ENCODE peak calls at places on chromosomes 5 and 9, in seven cellular contexts. U is HCT116, H is H1, L is Panc1, J is HepG2, G is GM12878, I is SK-N-SH. N is an unnamed sample.

GRCh38 chr5:7329712-7330111 is 66.2 kb upstream of the ADCY2 start:
- DNase-seq in I (no peak), U (no peak), J (no peak), H (no peak), L (no peak), G (no peak), N (no peak)

GRCh38 chr5:126525630-126526245 is 69.3 kb downstream of the ALDH7A1 start:
- DNase-seq in J (peak), L (no peak), U (peak), H (no peak), G (no peak), I (no peak), N (no peak)

GRCh38 chr5:173327948-173328895 is at the start of gene STC2:
- DNase-seq in U (peak), H (peak), J (peak), L (peak), G (peak), I (peak), N (peak)

GRCh38 chr9:82031538-82032280 is 43.1 kb downstream of the SPATA31D1 start:
- DNase-seq in U (peak), H (no peak), L (no peak), I (no peak), G (no peak), J (peak), N (no peak)

GRCh38 chr5:154857091-154857533 is 1.3 kb upstream of the CNOT8 start:
- DNase-seq in I (no peak), H (no peak), L (peak), G (no peak), J (no peak), U (no peak), N (peak)

GRCh38 chr5:145787001-145787400 is 48.1 kb downstream of the PRELID2 start:
- DNase-seq in H (no peak), L (no peak), U (no peak), G (no peak), I (no peak), J (no peak), N (no peak)

GRCh38 chr9:34254141-34254913 is 74.7 kb downstream of the KIF24 start:
- DNase-seq in G (no peak), U (peak), L (peak), J (no peak), H (no peak), I (no peak), N (no peak)

GRCh38 chr9:69273162-69273561 is 51.9 kb upstream of the ENTREP1 start:
- DNase-seq in J (no peak), H (no peak), L (no peak), I (no peak), G (no peak), U (no peak), N (no peak)

GRCh38 chr5:115262066-115262404 is 642 bp downstream of the PGGT1B start:
- DNase-seq in L (no peak), H (no peak), U (no peak), J (peak), G (peak), I (no peak), N (peak)

GRCh38 chr9:112784020-112784788 is 33.6 kb downstream of the SNX30 start:
- DNase-seq in G (no peak), H (no peak), L (no peak), U (no peak), J (no peak), I (peak), N (no peak)

GRCh38 chr5:74233571-74233970 is 407.0 kb downstream of the ENC1 start:
- DNase-seq in H (no peak), U (no peak), G (no peak), J (no peak), L (peak), I (no peak), N (no peak)

GRCh38 chr5:1505506-1506241 is 18.1 kb downstream of the LPCAT1 start:
- DNase-seq in I (no peak), J (no peak), H (no peak), G (no peak), U (no peak), L (no peak), N (no peak)

GRCh38 chr9:135914921-135915320 is 7.6 kb upstream of the CAMSAP1 start:
- DNase-seq in U (no peak), H (no peak), L (no peak), I (no peak), G (no peak), J (no peak), N (no peak)

GRCh38 chr9:121573717-121574485 is 74.3 kb upstream of the GGTA1 start:
- DNase-seq in I (no peak), G (no peak), U (no peak), H (no peak), L (no peak), J (no peak), N (no peak)

GRCh38 chr5:80184235-80185023 is 71.4 kb downstream of the SERINC5 start:
- DNase-seq in H (peak), U (no peak), I (no peak), L (no peak), J (peak), G (no peak), N (peak)

GRCh38 chr9:14198544-14199510 is 115.1 kb downstream of the NFIB start:
- DNase-seq in G (no peak), I (peak), J (no peak), L (no peak), U (no peak), H (no peak), N (no peak)

GRCh38 chr5:112548246-112548982 is 129.3 kb upstream of the EPB41L4A start:
- DNase-seq in I (no peak), J (no peak), U (no peak), G (no peak), L (no peak), H (no peak), N (peak)

GRCh38 chr9:33329996-33330395 is 39.7 kb downstream of the NFX1 start:
- DNase-seq in I (no peak), J (no peak), H (no peak), L (peak), G (no peak), U (no peak), N (no peak)

GRCh38 chr5:1294839-1295649 is at the start of gene TERT:
- DNase-seq in J (no peak), H (no peak), L (no peak), G (no peak), U (no peak), I (peak), N (peak)

GRCh38 chr9:123509646-123510045 is 153.6 kb downstream of the CRB2 start:
- DNase-seq in H (no peak), U (no peak), J (no peak), G (no peak), I (no peak), L (no peak), N (no peak)

GRCh38 chr5:140633081-140633471 is at the start of gene CD14:
- DNase-seq in U (no peak), H (no peak), G (no peak), L (no peak), J (peak), I (no peak), N (no peak)

DNA sequence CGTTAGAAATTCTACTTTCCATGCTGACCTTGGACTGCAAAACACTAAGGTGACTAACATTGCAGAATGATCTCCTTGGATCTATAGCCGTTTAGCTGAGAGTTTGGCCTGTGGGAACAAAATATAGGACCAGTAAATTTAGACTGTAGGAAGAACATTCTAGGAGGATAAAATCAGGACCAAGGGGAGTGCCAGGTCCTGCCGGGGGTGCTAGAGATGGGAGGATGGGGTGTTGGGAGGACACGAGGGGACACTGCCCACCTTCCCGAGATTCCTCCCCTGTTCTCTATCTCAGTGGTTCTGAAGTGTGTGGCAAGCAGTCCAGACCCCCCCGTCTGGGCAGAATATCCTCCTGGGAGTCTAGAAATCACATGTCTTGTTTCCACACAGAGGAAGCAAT is 445.2 kb downstream of the ZSWIM6 start:
- DNase-seq in I (no peak), G (no peak), L (no peak), J (no peak), H (no peak), U (no peak), N (no peak)
- TF ChIP-seq SIN3A in I (no peak), G (no peak), L (no peak), J (no peak), H (no peak), U (no peak), N (no peak)

DNA sequence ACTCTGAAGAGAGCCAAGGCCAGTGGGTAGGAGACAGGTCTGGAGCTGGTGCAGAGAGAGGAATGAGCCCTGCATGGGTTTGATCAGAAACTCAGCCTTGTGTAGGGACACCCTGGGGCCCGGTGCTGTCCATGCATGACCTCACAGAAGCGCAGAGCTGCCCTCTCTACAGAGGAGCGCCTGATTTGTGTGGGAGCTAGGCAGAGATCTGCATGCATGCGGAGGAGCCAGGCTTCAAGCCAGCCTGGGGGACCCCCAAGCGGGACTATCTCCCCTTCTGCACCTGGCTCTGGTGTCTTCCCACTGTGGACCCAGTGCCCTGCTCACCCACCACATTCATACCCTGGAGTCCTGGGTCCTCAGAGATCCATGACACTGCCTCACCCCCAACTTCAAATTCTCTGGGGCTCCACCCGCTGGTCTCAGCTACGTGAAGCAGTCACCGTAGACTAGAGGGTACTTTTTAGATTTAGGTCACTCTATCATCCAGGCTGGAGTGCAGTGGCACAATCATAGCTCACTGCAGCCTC is 2.6 kb upstream of the LCN2 start:
- DNase-seq in J (no peak), I (no peak), H (no peak), U (no peak), G (no peak), L (no peak), N (peak)
- TF ChIP-seq SIN3A in J (no peak), I (no peak), H (no peak), U (no peak), G (no peak), L (no peak), N (no peak)

GRCh38 chr5:109836280-109836679 is 146.6 kb downstream of the MAN2A1 start:
- DNase-seq in G (no peak), I (no peak), U (no peak), H (no peak), L (no peak), J (no peak), N (no peak)

GRCh38 chr5:109837226-109837861 is 147.6 kb downstream of the MAN2A1 start:
- DNase-seq in U (no peak), G (no peak), J (no peak), I (no peak), L (no peak), H (no peak), N (no peak)

GRCh38 chr5:109833946-109834345 is 144.2 kb downstream of the MAN2A1 start:
- DNase-seq in H (no peak), J (no peak), U (no peak), G (no peak), L (no peak), I (no peak), N (no peak)

GRCh38 chr5:109844148-109844547 is 154.4 kb downstream of the MAN2A1 start:
- DNase-seq in H (no peak), J (no peak), G (no peak), U (no peak), L (no peak), I (no peak), N (no peak)

GRCh38 chr5:109838157-109838556 is 148.4 kb downstream of the MAN2A1 start:
- DNase-seq in G (no peak), J (no peak), I (no peak), L (no peak), H (no peak), U (no peak), N (no peak)
- TF ChIP-seq SIN3A in G (no peak), J (no peak), I (no peak), L (no peak), H (no peak), U (no peak), N (no peak)

DNA sequence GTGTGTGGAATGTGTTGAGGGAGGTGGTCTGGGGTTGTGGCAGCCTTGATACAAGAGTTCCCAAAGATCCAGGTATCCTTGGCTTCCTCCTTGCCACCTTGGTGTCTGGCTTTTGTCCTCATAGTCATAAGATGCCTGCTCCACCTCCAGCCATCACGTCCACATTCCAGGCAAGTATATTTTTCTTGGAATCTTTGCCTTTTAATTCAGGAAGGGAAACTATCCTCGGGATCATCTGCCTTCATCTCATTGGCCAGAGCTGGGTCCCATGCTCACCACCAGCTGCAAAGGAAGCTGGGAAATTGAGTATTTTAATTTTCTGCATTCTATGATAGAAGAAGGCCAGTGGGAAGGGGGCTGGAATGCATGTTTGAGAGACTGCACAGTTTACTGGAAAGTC is 186.7 kb downstream of the C9orf50 start:
- DNase-seq in U (no peak), I (no peak), G (no peak), H (no peak), J (no peak), L (no peak), N (no peak)
- TF ChIP-seq SIN3A in U (no peak), I (no peak), G (no peak), H (no peak), J (no peak), L (no peak), N (no peak)

DNA sequence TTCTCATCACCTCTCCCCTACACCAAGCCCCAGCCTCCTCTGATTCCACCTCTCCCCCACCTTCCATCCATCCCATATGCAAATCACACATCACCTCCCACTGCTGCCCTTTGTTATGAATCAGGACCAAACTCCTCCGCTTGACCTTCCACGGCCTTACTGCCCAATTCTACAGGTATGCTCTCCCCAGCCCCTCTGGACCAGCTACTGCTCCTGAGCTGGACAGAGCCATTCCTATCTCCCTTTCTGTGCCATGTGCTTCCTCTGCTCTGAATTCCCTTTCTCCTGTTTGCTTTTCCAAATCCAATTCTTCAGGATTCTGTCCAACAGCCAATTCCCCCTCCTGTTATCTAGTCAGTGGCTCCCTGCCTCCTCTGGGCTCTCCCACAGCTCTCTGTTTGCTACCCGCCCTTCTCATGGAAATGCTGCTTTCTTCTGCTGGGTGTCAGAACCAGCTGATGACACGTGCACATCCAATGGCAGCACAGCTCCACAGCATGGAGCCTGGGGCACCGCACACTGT is 8.3 kb downstream of the FABP6 start:
- DNase-seq in H (no peak), J (no peak), L (no peak), I (no peak), U (no peak), G (no peak), N (no peak)
- TF ChIP-seq SIN3A in H (peak), J (no peak), L (no peak), I (no peak), U (no peak), G (no peak), N (no peak)

GRCh38 chr5:16346380-16346779 is 119.2 kb downstream of the ZNF622 start:
- DNase-seq in H (no peak), J (no peak), I (no peak), U (no peak), L (no peak), G (no peak), N (no peak)

GRCh38 chr5:16345454-16345853 is 120.1 kb downstream of the ZNF622 start:
- DNase-seq in I (no peak), G (no peak), L (no peak), U (no peak), H (no peak), J (no peak), N (no peak)

GRCh38 chr5:16350816-16351215 is 114.8 kb downstream of the ZNF622 start:
- DNase-seq in U (no peak), J (no peak), G (no peak), H (no peak), I (no peak), L (no peak), N (no peak)
- TF ChIP-seq SIN3A in U (no peak), J (no peak), G (no peak), H (no peak), I (no peak), L (no peak), N (no peak)

DNA sequence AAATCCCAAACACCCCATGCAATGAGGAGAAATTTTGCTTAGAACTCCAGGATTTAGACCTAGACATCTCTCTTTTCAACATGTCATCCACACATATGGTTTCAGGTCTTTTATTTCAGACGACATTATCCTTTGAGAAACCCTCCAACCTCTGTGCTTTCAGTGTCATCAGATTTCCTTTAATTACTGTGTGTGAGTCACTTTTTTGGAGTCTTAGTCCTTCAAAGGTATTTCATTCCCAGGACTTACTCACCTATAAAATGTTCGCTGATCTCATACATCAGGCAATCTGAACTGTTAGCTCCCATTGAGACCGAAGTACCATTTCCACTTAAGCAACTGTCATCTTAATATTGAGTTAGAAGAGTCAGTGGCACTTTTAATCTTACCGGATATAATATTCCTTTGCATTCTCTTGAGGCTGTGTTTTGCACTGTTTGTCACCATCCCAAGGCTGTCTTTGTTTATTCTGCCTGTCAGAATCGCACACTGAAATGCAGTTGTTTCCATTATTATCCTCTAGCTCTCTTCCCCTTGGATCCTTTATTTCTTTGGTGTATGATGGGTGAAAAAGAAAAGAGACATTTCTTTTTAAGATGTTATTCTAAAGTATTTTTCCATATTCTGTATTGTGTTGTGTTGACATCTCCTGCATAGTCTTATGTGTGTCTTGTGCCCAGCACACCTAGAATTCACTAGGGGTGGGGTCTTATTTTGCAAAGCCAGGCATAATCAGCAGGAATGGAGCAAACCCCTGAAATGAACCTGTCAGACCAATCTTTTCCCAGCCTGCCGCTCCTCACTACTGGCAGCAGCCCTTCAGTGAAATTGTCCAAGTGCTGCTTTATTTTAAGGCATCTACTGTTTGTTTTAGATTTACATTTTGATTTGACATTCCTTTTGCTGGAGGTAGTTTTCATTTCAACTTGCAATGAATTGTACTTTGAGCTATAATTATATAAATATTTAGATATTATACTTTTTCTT is 155.4 kb downstream of the PAM start:
- DNase-seq in I (no peak), U (peak), L (peak), H (no peak), J (no peak), G (no peak), N (no peak)
- TF ChIP-seq SIN3A in I (no peak), U (peak), L (no peak), H (no peak), J (no peak), G (no peak), N (no peak)

DNA sequence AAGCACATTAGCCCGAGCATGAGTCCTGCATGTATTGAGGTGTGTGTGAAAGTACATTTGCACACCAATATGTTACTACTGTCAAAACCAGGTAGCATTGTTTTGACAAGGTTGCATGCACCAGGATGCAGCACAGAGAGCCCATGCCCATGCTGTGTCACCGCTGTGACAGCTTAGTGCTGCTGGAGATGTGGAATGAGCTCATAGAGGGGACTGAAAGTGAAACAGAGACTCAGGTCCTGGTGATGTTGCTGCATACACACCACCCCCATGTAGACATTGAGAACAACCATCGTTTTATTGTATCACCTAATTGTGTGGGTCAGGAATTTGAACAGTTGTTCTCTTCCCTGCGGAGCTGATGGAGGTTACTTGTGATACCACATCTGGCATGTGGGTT is 53.0 kb downstream of the GADD45G start:
- DNase-seq in U (no peak), G (no peak), L (no peak), I (no peak), H (no peak), J (no peak), N (no peak)
- TF ChIP-seq SIN3A in U (no peak), G (no peak), L (no peak), I (no peak), H (no peak), J (no peak), N (no peak)

DNA sequence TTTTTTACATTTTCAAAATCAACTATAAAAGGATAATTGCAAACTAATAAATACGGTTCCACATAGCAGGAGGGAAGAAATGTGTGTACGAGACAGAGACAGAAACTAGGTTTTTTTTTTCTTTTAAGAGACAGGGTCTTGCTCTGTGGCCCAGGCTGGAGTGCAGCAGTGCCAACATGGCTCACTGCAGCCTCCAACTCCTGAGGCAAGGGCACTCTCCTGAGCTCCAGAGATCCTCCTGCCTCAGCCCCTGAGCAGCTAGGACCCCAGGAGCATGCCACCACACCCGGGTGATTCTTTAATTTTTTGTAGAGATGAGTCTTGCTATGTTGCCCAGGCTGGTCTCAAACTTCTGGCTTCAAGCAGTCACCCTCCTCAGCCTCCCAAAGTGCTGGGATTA is 2.1 kb upstream of the OR2V1 start:
- DNase-seq in H (no peak), G (no peak), I (no peak), U (no peak), L (no peak), J (no peak), N (no peak)
- TF ChIP-seq SIN3A in H (no peak), G (no peak), I (no peak), U (no peak), L (no peak), J (no peak), N (no peak)